ENCODE peak calls at places on chromosomes 6 and 20, in four cellular contexts. One of them, this sample, is unnamed.

GRCh38 chr6:15621203-15622044 is 41.4 kb downstream of the DTNBP1 start:
- DNase-seq in breast epithelium: no peak
- DNase-seq in coronary artery: no peak
- DNase-seq in A673: peak
- DNase-seq in this sample: no peak

GRCh38 chr6:19838442-19839236 is 1.5 kb downstream of the ID4 start:
- DNase-seq in coronary artery: peak
- DNase-seq in A673: no peak
- DNase-seq in breast epithelium: peak
- DNase-seq in this sample: peak

GRCh38 chr20:56422824-56423189 is 10.7 kb downstream of the CASS4 start:
- DNase-seq in coronary artery: no peak
- DNase-seq in A673: no peak
- DNase-seq in breast epithelium: no peak
- DNase-seq in this sample: no peak

GRCh38 chr6:166688286-166688685 is 61.2 kb upstream of the RPS6KA2 start:
- DNase-seq in coronary artery: no peak
- DNase-seq in breast epithelium: no peak
- DNase-seq in A673: no peak
- DNase-seq in this sample: no peak

GRCh38 chr20:40103420-40103819 is 585.6 kb downstream of the MAFB start:
- DNase-seq in A673: no peak
- DNase-seq in breast epithelium: no peak
- DNase-seq in coronary artery: no peak
- DNase-seq in this sample: no peak

GRCh38 chr6:3765415-3765814 is 13.9 kb upstream of the PXDC1 start:
- DNase-seq in A673: no peak
- DNase-seq in coronary artery: no peak
- DNase-seq in breast epithelium: no peak
- DNase-seq in this sample: no peak

GRCh38 chr20:63025534-63026331 is 19.0 kb upstream of the BHLHE23 start:
- DNase-seq in coronary artery: no peak
- DNase-seq in A673: peak
- DNase-seq in breast epithelium: no peak
- DNase-seq in this sample: peak

GRCh38 chr20:44279228-44279627 is 31.8 kb downstream of the FITM2 start:
- DNase-seq in coronary artery: no peak
- DNase-seq in breast epithelium: no peak
- DNase-seq in A673: no peak
- DNase-seq in this sample: peak

GRCh38 chr6:119620846-119621570 is 271.4 kb upstream of the MAN1A1 start:
- DNase-seq in A673: no peak
- DNase-seq in coronary artery: no peak
- DNase-seq in breast epithelium: no peak
- DNase-seq in this sample: peak

GRCh38 chr6:13715444-13715883 is 3.8 kb upstream of the RANBP9 start:
- DNase-seq in A673: no peak
- DNase-seq in coronary artery: no peak
- DNase-seq in breast epithelium: no peak
- DNase-seq in this sample: no peak

GRCh38 chr20:53678315-53678989 is 84.8 kb upstream of the ZNF217 start:
- DNase-seq in breast epithelium: no peak
- DNase-seq in A673: peak
- DNase-seq in coronary artery: no peak
- DNase-seq in this sample: peak

GRCh38 chr20:44074252-44075151 is 112.5 kb downstream of the JPH2 start:
- DNase-seq in coronary artery: peak
- DNase-seq in breast epithelium: peak
- DNase-seq in A673: no peak
- DNase-seq in this sample: peak

GRCh38 chr6:15996030-15996429 is 132.9 kb upstream of the MYLIP start:
- DNase-seq in breast epithelium: no peak
- DNase-seq in A673: no peak
- DNase-seq in coronary artery: no peak
- DNase-seq in this sample: peak

GRCh38 chr6:17987576-17988421 is at the start of gene KIF13A:
- DNase-seq in breast epithelium: peak
- DNase-seq in A673: peak
- DNase-seq in coronary artery: peak
- DNase-seq in this sample: peak

GRCh38 chr6:41374618-41375590 is 39.5 kb downstream of the NCR2 start:
- DNase-seq in A673: peak
- DNase-seq in coronary artery: no peak
- DNase-seq in breast epithelium: no peak
- DNase-seq in this sample: no peak

GRCh38 chr20:53578492-53579222 is 15.0 kb downstream of the ZNF217 start:
- DNase-seq in coronary artery: no peak
- DNase-seq in breast epithelium: peak
- DNase-seq in A673: peak
- DNase-seq in this sample: peak

GRCh38 chr6:10451828-10452509 is 37.1 kb upstream of the TFAP2A start:
- DNase-seq in A673: peak
- DNase-seq in breast epithelium: peak
- DNase-seq in coronary artery: no peak
- DNase-seq in this sample: peak

GRCh38 chr6:73610444-73611275 is 43.1 kb downstream of the SLC17A5 start:
- DNase-seq in breast epithelium: no peak
- DNase-seq in coronary artery: no peak
- DNase-seq in A673: peak
- DNase-seq in this sample: peak

GRCh38 chr6:151263967-151264366 is 24.2 kb downstream of the AKAP12 start:
- DNase-seq in A673: no peak
- DNase-seq in breast epithelium: no peak
- DNase-seq in coronary artery: no peak
- DNase-seq in this sample: peak

GRCh38 chr20:20184149-20184548 is 131.8 kb downstream of the CFAP61 start:
- DNase-seq in breast epithelium: no peak
- DNase-seq in A673: peak
- DNase-seq in coronary artery: no peak
- DNase-seq in this sample: no peak

GRCh38 chr6:43055966-43056365 is 2.3 kb upstream of the CUL7 start:
- DNase-seq in A673: no peak
- DNase-seq in breast epithelium: no peak
- DNase-seq in coronary artery: no peak
- DNase-seq in this sample: no peak

GRCh38 chr6:140586426-140587061 is 1212.1 kb upstream of the CITED2 start:
- DNase-seq in breast epithelium: no peak
- DNase-seq in coronary artery: no peak
- DNase-seq in A673: no peak
- DNase-seq in this sample: no peak

GRCh38 chr20:24578605-24579004 is 109.2 kb downstream of the SYNDIG1 start:
- DNase-seq in breast epithelium: no peak
- DNase-seq in A673: no peak
- DNase-seq in coronary artery: no peak
- DNase-seq in this sample: no peak

GRCh38 chr6:169088761-169089160 is 164.9 kb downstream of the THBS2 start:
- DNase-seq in A673: no peak
- DNase-seq in breast epithelium: no peak
- DNase-seq in coronary artery: no peak
- DNase-seq in this sample: no peak

GRCh38 chr6:29947292-29947980 is 5.1 kb downstream of the HLA-A start:
- DNase-seq in breast epithelium: no peak
- DNase-seq in A673: no peak
- DNase-seq in coronary artery: no peak
- DNase-seq in this sample: peak

DNA sequence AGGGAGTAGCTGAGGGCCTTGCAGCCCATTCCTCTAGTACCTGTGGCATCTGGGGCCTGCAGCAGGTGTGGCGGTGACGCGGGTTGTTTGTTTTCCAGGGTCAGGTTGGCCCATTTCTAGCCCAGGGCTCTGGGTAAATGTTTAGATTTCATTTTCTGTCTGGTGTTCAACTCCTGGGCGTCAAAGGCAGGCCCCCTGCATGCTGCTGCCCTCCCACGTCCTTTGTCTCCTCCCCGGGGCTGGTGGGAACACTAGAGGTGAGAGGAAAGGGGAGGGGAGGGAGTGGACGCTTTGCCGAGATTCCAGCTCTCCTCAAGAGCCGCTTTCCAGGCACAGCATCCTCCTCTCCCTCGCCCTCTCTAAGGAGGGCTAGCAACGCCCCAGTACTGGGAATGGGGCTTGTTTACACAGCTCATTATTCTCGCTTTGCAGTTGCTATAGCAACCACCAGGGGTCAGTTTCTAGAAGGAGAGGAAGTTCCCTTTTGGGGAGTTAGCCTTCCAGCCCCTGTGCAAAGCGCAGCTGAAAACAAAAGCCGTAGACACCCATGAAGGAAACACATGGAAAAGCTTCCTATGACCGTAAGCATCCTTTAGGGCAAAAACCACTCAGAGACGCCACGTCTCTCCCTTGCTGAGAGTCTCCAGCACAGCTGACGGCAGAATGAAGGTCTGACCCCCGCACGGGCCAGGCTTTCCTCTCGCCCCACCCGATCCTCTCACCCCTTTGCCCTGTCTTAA is 170.6 kb downstream of the LY86 start:
- DNase-seq in A673: peak
- DNase-seq in coronary artery: no peak
- DNase-seq in breast epithelium: no peak
- DNase-seq in this sample: peak
- TF ChIP-seq CTCF in A673: peak
- TF ChIP-seq CTCF in coronary artery: peak
- TF ChIP-seq CTCF in breast epithelium: peak
- TF ChIP-seq CTCF in this sample: peak

DNA sequence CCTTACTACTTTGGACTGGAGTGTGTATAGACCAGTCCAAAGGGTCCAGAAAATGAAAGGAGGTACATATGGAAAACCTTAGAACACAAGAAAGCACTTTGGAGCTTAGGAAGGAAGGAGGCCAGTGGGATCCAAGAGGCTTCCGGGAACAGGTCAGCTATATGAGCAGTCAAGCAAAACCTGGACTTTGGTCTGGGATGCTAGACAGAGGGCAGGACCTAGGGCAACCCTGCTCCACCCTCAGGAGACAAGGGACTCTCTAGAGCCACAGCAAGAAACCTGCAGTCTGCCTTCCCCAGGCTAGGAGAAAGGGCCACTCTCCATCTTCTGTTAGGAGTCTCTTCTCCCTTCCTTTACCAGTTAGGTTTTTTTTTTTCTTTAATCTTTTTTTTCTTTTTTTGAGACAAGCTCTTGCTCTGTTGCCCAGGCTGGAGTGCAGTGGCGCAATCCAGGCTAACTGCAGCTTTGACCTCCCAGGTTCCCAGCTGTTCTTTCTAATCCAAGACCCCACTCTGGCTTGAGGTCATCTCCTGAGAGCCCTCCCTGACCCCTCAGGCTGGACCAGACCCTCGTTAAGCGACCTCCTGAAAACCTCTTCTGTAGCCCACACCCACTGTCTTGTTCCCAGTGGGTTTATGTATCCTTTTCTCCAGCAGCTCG is 4.6 kb downstream of the KCNK5 start:
- DNase-seq in A673: no peak
- DNase-seq in coronary artery: no peak
- DNase-seq in breast epithelium: no peak
- DNase-seq in this sample: no peak
- H3K4me3 ChIP-seq in A673: no peak
- H3K4me3 ChIP-seq in coronary artery: no peak
- H3K4me3 ChIP-seq in breast epithelium: no peak
- H3K4me3 ChIP-seq in this sample: no peak

DNA sequence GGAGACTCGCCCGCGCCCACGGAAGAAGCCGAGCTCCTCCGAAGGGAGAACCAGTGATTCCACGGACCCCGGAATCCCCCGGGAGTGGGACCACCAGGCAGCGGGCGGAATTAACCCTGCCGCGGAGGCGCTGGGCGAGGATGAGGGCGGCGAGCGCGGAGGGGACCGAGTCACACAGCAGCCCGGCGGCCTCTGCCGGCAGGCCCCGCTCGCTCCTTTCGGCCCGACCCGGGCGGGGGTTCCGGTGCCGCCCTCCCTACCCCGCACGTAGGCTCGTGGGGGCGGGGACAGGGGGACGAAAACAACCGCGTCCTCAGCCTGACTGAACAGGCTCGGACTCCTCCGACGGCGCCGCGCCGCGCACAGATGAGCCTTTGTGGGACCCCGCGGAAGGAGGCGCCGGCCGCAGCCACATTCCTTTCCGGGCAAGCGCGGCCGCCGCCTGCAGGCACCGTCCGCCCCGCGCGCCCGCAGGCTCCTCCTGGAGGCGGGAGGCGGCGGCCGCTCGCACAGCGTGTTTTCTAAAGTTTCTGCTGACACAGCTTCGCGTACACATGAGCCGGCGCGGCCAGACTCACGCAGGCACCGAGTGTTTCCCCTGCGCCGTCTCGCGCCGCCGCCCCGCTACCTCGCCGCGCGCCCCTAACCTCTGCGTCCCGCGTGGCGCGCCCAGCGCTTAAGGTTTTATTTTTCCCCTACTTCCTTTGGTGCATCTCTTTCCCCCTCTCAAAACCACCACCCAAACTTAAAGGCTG is 244.3 kb downstream of the ARID1B start:
- DNase-seq in A673: peak
- DNase-seq in breast epithelium: peak
- DNase-seq in coronary artery: peak
- DNase-seq in this sample: peak
- TF ChIP-seq CTCF in A673: peak
- TF ChIP-seq CTCF in breast epithelium: peak
- TF ChIP-seq CTCF in coronary artery: no peak
- TF ChIP-seq CTCF in this sample: peak

GRCh38 chr6:154518386-154518785 is 7.9 kb upstream of the CNKSR3 start:
- DNase-seq in coronary artery: no peak
- DNase-seq in A673: no peak
- DNase-seq in breast epithelium: no peak
- DNase-seq in this sample: no peak

GRCh38 chr6:154514481-154514880 is 4.0 kb upstream of the CNKSR3 start:
- DNase-seq in breast epithelium: no peak
- DNase-seq in A673: peak
- DNase-seq in coronary artery: no peak
- DNase-seq in this sample: no peak

GRCh38 chr6:154516276-154516675 is 5.8 kb upstream of the CNKSR3 start:
- DNase-seq in A673: no peak
- DNase-seq in coronary artery: no peak
- DNase-seq in breast epithelium: no peak
- DNase-seq in this sample: no peak

GRCh38 chr6:154513601-154514320 is 3.3 kb upstream of the CNKSR3 start:
- DNase-seq in A673: no peak
- DNase-seq in breast epithelium: no peak
- DNase-seq in coronary artery: no peak
- DNase-seq in this sample: no peak

DNA sequence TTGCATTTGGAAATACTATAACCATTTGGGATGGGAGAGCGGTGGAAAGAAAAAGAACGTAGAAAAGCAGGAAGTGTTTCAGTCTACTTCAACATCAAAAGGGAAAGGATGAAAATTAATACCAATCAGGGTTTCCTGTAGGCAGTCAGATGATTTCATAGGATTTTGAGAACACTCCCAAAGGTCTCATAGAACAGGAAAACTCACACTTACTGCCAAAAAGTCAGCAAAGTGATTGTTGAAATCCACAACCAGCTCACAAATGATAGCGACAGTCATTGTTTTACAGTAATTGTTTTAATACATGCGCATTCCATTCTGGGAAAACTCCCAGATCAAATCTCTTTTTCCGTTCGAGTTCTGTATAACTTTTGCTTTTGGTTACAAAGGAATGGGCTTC is 5.3 kb upstream of the CNKSR3 start:
- DNase-seq in coronary artery: no peak
- DNase-seq in breast epithelium: no peak
- DNase-seq in A673: peak
- DNase-seq in this sample: no peak
- H3K4me3 ChIP-seq in coronary artery: peak
- H3K4me3 ChIP-seq in breast epithelium: peak
- H3K4me3 ChIP-seq in A673: peak
- H3K4me3 ChIP-seq in this sample: peak